ENCODE peak calls at places on chromosome 18, in eight cellular contexts. I, G, P, H, X, O, R and B are unnamed samples.

GRCh38 chr18:48927286-48928080 is 23.3 kb downstream of the SMAD7 start:
- DNase-seq in I (no peak), G (no peak), P (no peak), H (no peak), X (no peak), O (no peak), R (no peak), B (no peak)

GRCh38 chr18:23871410-23871809 is 143.1 kb upstream of the TTC39C start:
- DNase-seq in I (no peak), G (peak), P (peak), H (peak), X (peak), O (peak), R (peak), B (peak)

GRCh38 chr18:24518596-24518995 is 58.2 kb downstream of the HRH4 start:
- DNase-seq in I (no peak), G (no peak), P (no peak), H (no peak), X (no peak), O (no peak), R (no peak), B (no peak)

GRCh38 chr18:48348739-48349138 is 60.4 kb downstream of the ZBTB7C start:
- DNase-seq in I (no peak), G (no peak), P (no peak), H (no peak), X (no peak), O (no peak), R (no peak), B (no peak)

GRCh38 chr18:71727909-71728308 is 816.2 kb downstream of the CBLN2 start:
- DNase-seq in I (no peak), G (no peak), P (no peak), H (no peak), X (no peak), O (no peak), R (no peak), B (no peak)

GRCh38 chr18:8537400-8537799 is 71.8 kb upstream of the RAB12 start:
- DNase-seq in I (no peak), G (no peak), P (no peak), H (no peak), X (no peak), O (no peak), R (no peak), B (no peak)

GRCh38 chr18:54209471-54210180 is 14.8 kb downstream of the MBD2 start:
- DNase-seq in I (no peak), G (peak), P (no peak), H (no peak), X (no peak), O (no peak), R (no peak), B (no peak)

GRCh38 chr18:28177828-28178635 is 1.1 kb upstream of the CDH2 start:
- DNase-seq in I (peak), G (peak), P (no peak), H (no peak), X (peak), O (no peak), R (no peak), B (no peak)

GRCh38 chr18:28767781-28768211 is 590.9 kb upstream of the CDH2 start:
- DNase-seq in I (no peak), G (peak), P (no peak), H (no peak), X (peak), O (no peak), R (no peak), B (no peak)

GRCh38 chr18:31440787-31441186 is 6.8 kb upstream of the DSG3 start:
- DNase-seq in I (no peak), G (no peak), P (no peak), H (no peak), X (no peak), O (no peak), R (no peak), B (no peak)

GRCh38 chr18:71809711-71810110 is 734.4 kb downstream of the CBLN2 start:
- DNase-seq in I (no peak), G (peak), P (no peak), H (no peak), X (no peak), O (no peak), R (no peak), B (no peak)